ENCODE peak calls at places on chromosomes 6 and 20, in nine cellular contexts. O is WTC11; M is CD4-positive, alpha-beta T cell; Z is HT1080; S is activated CD8-positive, alpha-beta memory T cell treated with anti-CD3 and anti-CD28 coated beads, Interleukin-2, amount 50 U/mL, for 48 hours; C is H54; N is NCI-H446; Y is HEK293T; H is left ventricle myocardium inferior. X is an unnamed sample.

GRCh38 chr6:106048331-106048730 is 37.8 kb upstream of the PRDM1 start:
- DNase-seq in O (no peak), M (no peak), Z (no peak), S (no peak), C (no peak), N (no peak), Y (no peak), H (no peak), X (no peak)

GRCh38 chr6:6661191-6661590 is 72.7 kb downstream of the LY86 start:
- DNase-seq in O (no peak), M (no peak), Z (no peak), S (no peak), C (no peak), N (no peak), Y (no peak), H (no peak), X (no peak)

GRCh38 chr6:33700391-33701050 is 11.0 kb downstream of the UQCC2 start:
- DNase-seq in O (peak), M (peak), Z (peak), S (peak), C (peak), N (peak), Y (peak), H (no peak), X (peak)

GRCh38 chr6:45072673-45073072 is 255.5 kb upstream of the RUNX2 start:
- DNase-seq in O (no peak), M (no peak), Z (no peak), S (no peak), C (no peak), N (no peak), Y (no peak), H (no peak), X (no peak)

GRCh38 chr20:1368448-1369199 is 24.2 kb downstream of the FKBP1A start:
- DNase-seq in O (no peak), M (no peak), Z (peak), S (no peak), C (no peak), N (no peak), Y (no peak), H (no peak), X (peak)

GRCh38 chr6:107635058-107635515 is 145.2 kb downstream of the SOBP start:
- DNase-seq in O (no peak), M (no peak), Z (no peak), S (no peak), C (no peak), N (no peak), Y (no peak), H (no peak), X (no peak)

GRCh38 chr6:145763742-145764141 is 28.4 kb upstream of the EPM2A start:
- DNase-seq in O (no peak), M (no peak), Z (no peak), S (no peak), C (no peak), N (no peak), Y (no peak), H (no peak), X (no peak)

GRCh38 chr6:7164536-7165001 is 56.8 kb downstream of the RREB1 start:
- DNase-seq in O (no peak), M (no peak), Z (no peak), S (no peak), C (no peak), N (no peak), Y (no peak), H (no peak), X (no peak)

GRCh38 chr6:42898891-42899361 is 16.9 kb upstream of the PTCRA start:
- DNase-seq in O (peak), M (peak), Z (peak), S (peak), C (no peak), N (peak), Y (no peak), H (peak), X (peak)

GRCh38 chr20:59780494-59781185 is 152.8 kb downstream of the SYCP2 start:
- DNase-seq in O (no peak), M (no peak), Z (no peak), S (peak), C (no peak), N (no peak), Y (no peak), H (no peak), X (no peak)

GRCh38 chr6:148538251-148539190 is 195.9 kb downstream of the SASH1 start:
- DNase-seq in O (no peak), M (no peak), Z (peak), S (no peak), C (no peak), N (no peak), Y (no peak), H (no peak), X (peak)

GRCh38 chr20:33803921-33804337 is 7.2 kb upstream of the CHMP4B start:
- DNase-seq in O (no peak), M (no peak), Z (peak), S (no peak), C (peak), N (no peak), Y (no peak), H (no peak), X (peak)

GRCh38 chr20:37934634-37935010 is 31.7 kb downstream of the VSTM2L start:
- DNase-seq in O (no peak), M (no peak), Z (no peak), S (no peak), C (no peak), N (no peak), Y (no peak), H (no peak), X (no peak)

GRCh38 chr6:6676910-6677441 is 88.5 kb downstream of the LY86 start:
- DNase-seq in O (peak), M (peak), Z (peak), S (peak), C (peak), N (peak), Y (peak), H (peak), X (peak)

GRCh38 chr20:4318891-4319290 is 303.5 kb upstream of the RNF24 start:
- DNase-seq in O (no peak), M (no peak), Z (no peak), S (no peak), C (no peak), N (no peak), Y (no peak), H (no peak), X (no peak)

GRCh38 chr6:4134841-4135664 is at the start of gene ECI2:
- DNase-seq in O (peak), M (peak), Z (peak), S (peak), C (peak), N (peak), Y (peak), H (peak), X (peak)

GRCh38 chr6:117074672-117075071 is 190.7 kb upstream of the VGLL2 start:
- DNase-seq in O (no peak), M (no peak), Z (no peak), S (no peak), C (no peak), N (no peak), Y (no peak), H (no peak), X (no peak)

GRCh38 chr6:39792501-39793450 is 600 bp downstream of the DAAM2 start:
- DNase-seq in O (no peak), M (no peak), Z (no peak), S (no peak), C (no peak), N (peak), Y (no peak), H (no peak), X (no peak)

GRCh38 chr6:150813319-150813992 is 52.0 kb upstream of the MTHFD1L start:
- DNase-seq in O (no peak), M (no peak), Z (peak), S (peak), C (no peak), N (no peak), Y (no peak), H (no peak), X (peak)

GRCh38 chr6:90338409-90338808 is 41.8 kb upstream of the BACH2 start:
- DNase-seq in O (no peak), M (no peak), Z (no peak), S (no peak), C (no peak), N (no peak), Y (no peak), H (no peak), X (no peak)